ENCODE peak calls at places on chromosomes 16 and 17, in ten cellular contexts. One of them, this sample, is unnamed.

GRCh38 chr16:28012031-28012445 is 51.5 kb downstream of the GSG1L start:
- DNase-seq in ascending aorta: no peak
- DNase-seq in stimulated activated CD4-positive, alpha-beta T cell treated with anti-CD3 and anti-CD28 coated beads, Interleukin-15, amount 100 ng/mL, for 1 hour: no peak
- DNase-seq in T-helper 17 cell: no peak
- DNase-seq in CD4-positive, alpha-beta memory T cell: no peak
- DNase-seq in NCI-H460: no peak
- DNase-seq in kidney tubule cell: no peak
- DNase-seq in endothelial cell: no peak
- DNase-seq in GOT3: no peak
- DNase-seq in H7: no peak
- DNase-seq in this sample: no peak

GRCh38 chr17:28481081-28481571 is 7.7 kb downstream of the SLC13A2 start:
- DNase-seq in ascending aorta: no peak
- DNase-seq in stimulated activated CD4-positive, alpha-beta T cell treated with anti-CD3 and anti-CD28 coated beads, Interleukin-15, amount 100 ng/mL, for 1 hour: no peak
- DNase-seq in T-helper 17 cell: no peak
- DNase-seq in CD4-positive, alpha-beta memory T cell: no peak
- DNase-seq in NCI-H460: no peak
- DNase-seq in kidney tubule cell: no peak
- DNase-seq in endothelial cell: no peak
- DNase-seq in GOT3: no peak
- DNase-seq in H7: peak
- DNase-seq in this sample: no peak

GRCh38 chr17:14464741-14465140 is 163.9 kb downstream of the HS3ST3B1 start:
- DNase-seq in ascending aorta: no peak
- DNase-seq in stimulated activated CD4-positive, alpha-beta T cell treated with anti-CD3 and anti-CD28 coated beads, Interleukin-15, amount 100 ng/mL, for 1 hour: no peak
- DNase-seq in T-helper 17 cell: no peak
- DNase-seq in CD4-positive, alpha-beta memory T cell: no peak
- DNase-seq in NCI-H460: no peak
- DNase-seq in kidney tubule cell: no peak
- DNase-seq in endothelial cell: no peak
- DNase-seq in GOT3: no peak
- DNase-seq in H7: no peak
- DNase-seq in this sample: no peak

GRCh38 chr17:62780951-62781350 is 27.2 kb downstream of the MARCHF10 start:
- DNase-seq in ascending aorta: no peak
- DNase-seq in stimulated activated CD4-positive, alpha-beta T cell treated with anti-CD3 and anti-CD28 coated beads, Interleukin-15, amount 100 ng/mL, for 1 hour: no peak
- DNase-seq in T-helper 17 cell: no peak
- DNase-seq in CD4-positive, alpha-beta memory T cell: no peak
- DNase-seq in NCI-H460: no peak
- DNase-seq in kidney tubule cell: peak
- DNase-seq in endothelial cell: no peak
- DNase-seq in GOT3: no peak
- DNase-seq in H7: no peak
- DNase-seq in this sample: no peak

GRCh38 chr17:74599531-74599939 is 7.5 kb upstream of the CD300LD start:
- DNase-seq in ascending aorta: no peak
- DNase-seq in stimulated activated CD4-positive, alpha-beta T cell treated with anti-CD3 and anti-CD28 coated beads, Interleukin-15, amount 100 ng/mL, for 1 hour: no peak
- DNase-seq in T-helper 17 cell: no peak
- DNase-seq in CD4-positive, alpha-beta memory T cell: no peak
- DNase-seq in NCI-H460: no peak
- DNase-seq in kidney tubule cell: no peak
- DNase-seq in endothelial cell: no peak
- DNase-seq in GOT3: no peak
- DNase-seq in H7: no peak
- DNase-seq in this sample: no peak

GRCh38 chr16:2925951-2926659 is 14.4 kb downstream of the FLYWCH1 start:
- DNase-seq in ascending aorta: no peak
- DNase-seq in stimulated activated CD4-positive, alpha-beta T cell treated with anti-CD3 and anti-CD28 coated beads, Interleukin-15, amount 100 ng/mL, for 1 hour: no peak
- DNase-seq in T-helper 17 cell: no peak
- DNase-seq in CD4-positive, alpha-beta memory T cell: no peak
- DNase-seq in NCI-H460: no peak
- DNase-seq in kidney tubule cell: no peak
- DNase-seq in endothelial cell: no peak
- DNase-seq in GOT3: no peak
- DNase-seq in H7: no peak
- DNase-seq in this sample: no peak

GRCh38 chr17:76726766-76727718 is at the start of gene METTL23:
- DNase-seq in ascending aorta: peak
- DNase-seq in stimulated activated CD4-positive, alpha-beta T cell treated with anti-CD3 and anti-CD28 coated beads, Interleukin-15, amount 100 ng/mL, for 1 hour: peak
- DNase-seq in T-helper 17 cell: peak
- DNase-seq in CD4-positive, alpha-beta memory T cell: no peak
- DNase-seq in NCI-H460: peak
- DNase-seq in kidney tubule cell: peak
- DNase-seq in endothelial cell: peak
- DNase-seq in GOT3: no peak
- DNase-seq in H7: peak
- DNase-seq in this sample: peak

GRCh38 chr17:148757-149156 is 11.4 kb downstream of the SCGB1C2 start:
- DNase-seq in ascending aorta: no peak
- DNase-seq in stimulated activated CD4-positive, alpha-beta T cell treated with anti-CD3 and anti-CD28 coated beads, Interleukin-15, amount 100 ng/mL, for 1 hour: no peak
- DNase-seq in T-helper 17 cell: no peak
- DNase-seq in CD4-positive, alpha-beta memory T cell: no peak
- DNase-seq in NCI-H460: no peak
- DNase-seq in kidney tubule cell: no peak
- DNase-seq in endothelial cell: peak
- DNase-seq in GOT3: no peak
- DNase-seq in H7: no peak
- DNase-seq in this sample: no peak

GRCh38 chr17:56305017-56305416 is 151.7 kb downstream of the ANKFN1 start:
- DNase-seq in ascending aorta: no peak
- DNase-seq in stimulated activated CD4-positive, alpha-beta T cell treated with anti-CD3 and anti-CD28 coated beads, Interleukin-15, amount 100 ng/mL, for 1 hour: no peak
- DNase-seq in T-helper 17 cell: no peak
- DNase-seq in CD4-positive, alpha-beta memory T cell: no peak
- DNase-seq in NCI-H460: no peak
- DNase-seq in kidney tubule cell: no peak
- DNase-seq in endothelial cell: no peak
- DNase-seq in GOT3: no peak
- DNase-seq in H7: no peak
- DNase-seq in this sample: no peak

GRCh38 chr17:63446981-63447687 is 1.0 kb upstream of the CYB561 start:
- DNase-seq in ascending aorta: no peak
- DNase-seq in stimulated activated CD4-positive, alpha-beta T cell treated with anti-CD3 and anti-CD28 coated beads, Interleukin-15, amount 100 ng/mL, for 1 hour: peak
- DNase-seq in T-helper 17 cell: peak
- DNase-seq in CD4-positive, alpha-beta memory T cell: peak
- DNase-seq in NCI-H460: no peak
- DNase-seq in kidney tubule cell: no peak
- DNase-seq in endothelial cell: peak
- DNase-seq in GOT3: no peak
- DNase-seq in H7: peak
- DNase-seq in this sample: peak

GRCh38 chr16:1776991-1777374 is 4.0 kb upstream of the MRPS34 start:
- DNase-seq in ascending aorta: no peak
- DNase-seq in stimulated activated CD4-positive, alpha-beta T cell treated with anti-CD3 and anti-CD28 coated beads, Interleukin-15, amount 100 ng/mL, for 1 hour: no peak
- DNase-seq in T-helper 17 cell: no peak
- DNase-seq in CD4-positive, alpha-beta memory T cell: no peak
- DNase-seq in NCI-H460: no peak
- DNase-seq in kidney tubule cell: no peak
- DNase-seq in endothelial cell: no peak
- DNase-seq in GOT3: no peak
- DNase-seq in H7: no peak
- DNase-seq in this sample: no peak

GRCh38 chr16:20853981-20854620 is 46.1 kb downstream of the DCUN1D3 start:
- DNase-seq in ascending aorta: no peak
- DNase-seq in stimulated activated CD4-positive, alpha-beta T cell treated with anti-CD3 and anti-CD28 coated beads, Interleukin-15, amount 100 ng/mL, for 1 hour: no peak
- DNase-seq in T-helper 17 cell: no peak
- DNase-seq in CD4-positive, alpha-beta memory T cell: no peak
- DNase-seq in NCI-H460: no peak
- DNase-seq in kidney tubule cell: peak
- DNase-seq in endothelial cell: no peak
- DNase-seq in GOT3: no peak
- DNase-seq in H7: no peak
- DNase-seq in this sample: no peak

GRCh38 chr17:46193246-46193625 is at the start of gene KANSL1:
- DNase-seq in ascending aorta: peak
- DNase-seq in stimulated activated CD4-positive, alpha-beta T cell treated with anti-CD3 and anti-CD28 coated beads, Interleukin-15, amount 100 ng/mL, for 1 hour: peak
- DNase-seq in T-helper 17 cell: peak
- DNase-seq in CD4-positive, alpha-beta memory T cell: peak
- DNase-seq in NCI-H460: peak
- DNase-seq in kidney tubule cell: peak
- DNase-seq in endothelial cell: peak
- DNase-seq in GOT3: peak
- DNase-seq in H7: peak
- DNase-seq in this sample: peak

GRCh38 chr16:85037050-85037410 is 9.4 kb downstream of the KIAA0513 start:
- DNase-seq in ascending aorta: no peak
- DNase-seq in stimulated activated CD4-positive, alpha-beta T cell treated with anti-CD3 and anti-CD28 coated beads, Interleukin-15, amount 100 ng/mL, for 1 hour: no peak
- DNase-seq in T-helper 17 cell: no peak
- DNase-seq in CD4-positive, alpha-beta memory T cell: no peak
- DNase-seq in NCI-H460: peak
- DNase-seq in kidney tubule cell: peak
- DNase-seq in endothelial cell: no peak
- DNase-seq in GOT3: no peak
- DNase-seq in H7: no peak
- DNase-seq in this sample: no peak

GRCh38 chr17:50853015-50853615 is 13.0 kb downstream of the TOB1 start:
- DNase-seq in ascending aorta: no peak
- DNase-seq in stimulated activated CD4-positive, alpha-beta T cell treated with anti-CD3 and anti-CD28 coated beads, Interleukin-15, amount 100 ng/mL, for 1 hour: no peak
- DNase-seq in T-helper 17 cell: no peak
- DNase-seq in CD4-positive, alpha-beta memory T cell: no peak
- DNase-seq in NCI-H460: no peak
- DNase-seq in kidney tubule cell: no peak
- DNase-seq in endothelial cell: no peak
- DNase-seq in GOT3: no peak
- DNase-seq in H7: peak
- DNase-seq in this sample: no peak

GRCh38 chr16:30748634-30749445 is 615 bp downstream of the PHKG2 start:
- DNase-seq in ascending aorta: no peak
- DNase-seq in stimulated activated CD4-positive, alpha-beta T cell treated with anti-CD3 and anti-CD28 coated beads, Interleukin-15, amount 100 ng/mL, for 1 hour: no peak
- DNase-seq in T-helper 17 cell: no peak
- DNase-seq in CD4-positive, alpha-beta memory T cell: peak
- DNase-seq in NCI-H460: no peak
- DNase-seq in kidney tubule cell: peak
- DNase-seq in endothelial cell: peak
- DNase-seq in GOT3: no peak
- DNase-seq in H7: no peak
- DNase-seq in this sample: no peak

GRCh38 chr16:81841709-81842108 is 62.6 kb downstream of the PLCG2 start:
- DNase-seq in ascending aorta: no peak
- DNase-seq in stimulated activated CD4-positive, alpha-beta T cell treated with anti-CD3 and anti-CD28 coated beads, Interleukin-15, amount 100 ng/mL, for 1 hour: no peak
- DNase-seq in T-helper 17 cell: no peak
- DNase-seq in CD4-positive, alpha-beta memory T cell: no peak
- DNase-seq in NCI-H460: no peak
- DNase-seq in kidney tubule cell: no peak
- DNase-seq in endothelial cell: no peak
- DNase-seq in GOT3: no peak
- DNase-seq in H7: no peak
- DNase-seq in this sample: no peak

GRCh38 chr17:77873518-77874302 is 84.8 kb upstream of the TNRC6C start:
- DNase-seq in ascending aorta: no peak
- DNase-seq in stimulated activated CD4-positive, alpha-beta T cell treated with anti-CD3 and anti-CD28 coated beads, Interleukin-15, amount 100 ng/mL, for 1 hour: no peak
- DNase-seq in T-helper 17 cell: no peak
- DNase-seq in CD4-positive, alpha-beta memory T cell: peak
- DNase-seq in NCI-H460: no peak
- DNase-seq in kidney tubule cell: no peak
- DNase-seq in endothelial cell: no peak
- DNase-seq in GOT3: no peak
- DNase-seq in H7: no peak
- DNase-seq in this sample: no peak

GRCh38 chr16:11350531-11351335 is 5.5 kb downstream of the RMI2 start:
- DNase-seq in ascending aorta: no peak
- DNase-seq in stimulated activated CD4-positive, alpha-beta T cell treated with anti-CD3 and anti-CD28 coated beads, Interleukin-15, amount 100 ng/mL, for 1 hour: no peak
- DNase-seq in T-helper 17 cell: no peak
- DNase-seq in CD4-positive, alpha-beta memory T cell: no peak
- DNase-seq in NCI-H460: no peak
- DNase-seq in kidney tubule cell: no peak
- DNase-seq in endothelial cell: no peak
- DNase-seq in GOT3: no peak
- DNase-seq in H7: peak
- DNase-seq in this sample: no peak

GRCh38 chr17:42039794-42040763 is 10.3 kb downstream of the C17orf113 start:
- DNase-seq in ascending aorta: no peak
- DNase-seq in stimulated activated CD4-positive, alpha-beta T cell treated with anti-CD3 and anti-CD28 coated beads, Interleukin-15, amount 100 ng/mL, for 1 hour: no peak
- DNase-seq in T-helper 17 cell: no peak
- DNase-seq in CD4-positive, alpha-beta memory T cell: no peak
- DNase-seq in NCI-H460: no peak
- DNase-seq in kidney tubule cell: no peak
- DNase-seq in endothelial cell: no peak
- DNase-seq in GOT3: no peak
- DNase-seq in H7: peak
- DNase-seq in this sample: no peak

GRCh38 chr17:42548993-42549755 is 3.5 kb upstream of the HSD17B1 start:
- DNase-seq in ascending aorta: no peak
- DNase-seq in stimulated activated CD4-positive, alpha-beta T cell treated with anti-CD3 and anti-CD28 coated beads, Interleukin-15, amount 100 ng/mL, for 1 hour: no peak
- DNase-seq in T-helper 17 cell: no peak
- DNase-seq in CD4-positive, alpha-beta memory T cell: no peak
- DNase-seq in NCI-H460: no peak
- DNase-seq in kidney tubule cell: no peak
- DNase-seq in endothelial cell: no peak
- DNase-seq in GOT3: no peak
- DNase-seq in H7: peak
- DNase-seq in this sample: no peak

GRCh38 chr17:10197721-10198508 is 491 bp downstream of the GAS7 start:
- DNase-seq in ascending aorta: no peak
- DNase-seq in stimulated activated CD4-positive, alpha-beta T cell treated with anti-CD3 and anti-CD28 coated beads, Interleukin-15, amount 100 ng/mL, for 1 hour: no peak
- DNase-seq in T-helper 17 cell: no peak
- DNase-seq in CD4-positive, alpha-beta memory T cell: no peak
- DNase-seq in NCI-H460: no peak
- DNase-seq in kidney tubule cell: no peak
- DNase-seq in endothelial cell: peak
- DNase-seq in GOT3: no peak
- DNase-seq in H7: peak
- DNase-seq in this sample: no peak

GRCh38 chr17:44044092-44044491 is 22.4 kb downstream of the LSM12 start:
- DNase-seq in ascending aorta: no peak
- DNase-seq in stimulated activated CD4-positive, alpha-beta T cell treated with anti-CD3 and anti-CD28 coated beads, Interleukin-15, amount 100 ng/mL, for 1 hour: no peak
- DNase-seq in T-helper 17 cell: no peak
- DNase-seq in CD4-positive, alpha-beta memory T cell: no peak
- DNase-seq in NCI-H460: no peak
- DNase-seq in kidney tubule cell: peak
- DNase-seq in endothelial cell: no peak
- DNase-seq in GOT3: no peak
- DNase-seq in H7: no peak
- DNase-seq in this sample: no peak

GRCh38 chr16:88842806-88843205 is 13.9 kb downstream of the GALNS start:
- DNase-seq in ascending aorta: no peak
- DNase-seq in stimulated activated CD4-positive, alpha-beta T cell treated with anti-CD3 and anti-CD28 coated beads, Interleukin-15, amount 100 ng/mL, for 1 hour: no peak
- DNase-seq in T-helper 17 cell: no peak
- DNase-seq in CD4-positive, alpha-beta memory T cell: no peak
- DNase-seq in NCI-H460: no peak
- DNase-seq in kidney tubule cell: no peak
- DNase-seq in endothelial cell: no peak
- DNase-seq in GOT3: no peak
- DNase-seq in H7: no peak
- DNase-seq in this sample: no peak

GRCh38 chr17:73297934-73298861 is 13.6 kb downstream of the CDC42EP4 start:
- DNase-seq in ascending aorta: no peak
- DNase-seq in stimulated activated CD4-positive, alpha-beta T cell treated with anti-CD3 and anti-CD28 coated beads, Interleukin-15, amount 100 ng/mL, for 1 hour: no peak
- DNase-seq in T-helper 17 cell: no peak
- DNase-seq in CD4-positive, alpha-beta memory T cell: no peak
- DNase-seq in NCI-H460: no peak
- DNase-seq in kidney tubule cell: peak
- DNase-seq in endothelial cell: no peak
- DNase-seq in GOT3: no peak
- DNase-seq in H7: no peak
- DNase-seq in this sample: no peak

GRCh38 chr17:16516594-16517018 is 24.6 kb upstream of the LRRC75A start:
- DNase-seq in ascending aorta: peak
- DNase-seq in stimulated activated CD4-positive, alpha-beta T cell treated with anti-CD3 and anti-CD28 coated beads, Interleukin-15, amount 100 ng/mL, for 1 hour: no peak
- DNase-seq in T-helper 17 cell: no peak
- DNase-seq in CD4-positive, alpha-beta memory T cell: no peak
- DNase-seq in NCI-H460: no peak
- DNase-seq in kidney tubule cell: peak
- DNase-seq in endothelial cell: no peak
- DNase-seq in GOT3: no peak
- DNase-seq in H7: peak
- DNase-seq in this sample: no peak

GRCh38 chr17:42325026-42325425 is 36.7 kb downstream of the STAT5A start:
- DNase-seq in ascending aorta: peak
- DNase-seq in stimulated activated CD4-positive, alpha-beta T cell treated with anti-CD3 and anti-CD28 coated beads, Interleukin-15, amount 100 ng/mL, for 1 hour: no peak
- DNase-seq in T-helper 17 cell: no peak
- DNase-seq in CD4-positive, alpha-beta memory T cell: no peak
- DNase-seq in NCI-H460: no peak
- DNase-seq in kidney tubule cell: peak
- DNase-seq in endothelial cell: no peak
- DNase-seq in GOT3: no peak
- DNase-seq in H7: no peak
- DNase-seq in this sample: no peak

GRCh38 chr17:82297804-82298537 is 19.4 kb downstream of the CD7 start:
- DNase-seq in ascending aorta: peak
- DNase-seq in stimulated activated CD4-positive, alpha-beta T cell treated with anti-CD3 and anti-CD28 coated beads, Interleukin-15, amount 100 ng/mL, for 1 hour: peak
- DNase-seq in T-helper 17 cell: peak
- DNase-seq in CD4-positive, alpha-beta memory T cell: peak
- DNase-seq in NCI-H460: peak
- DNase-seq in kidney tubule cell: peak
- DNase-seq in endothelial cell: no peak
- DNase-seq in GOT3: peak
- DNase-seq in H7: peak
- DNase-seq in this sample: no peak

This sample was measured in NCI-H1930.